ENCODE peak calls at places on chromosome 11, in four cellular contexts. K is NCI-H526 treated with DMSO at 0.1 percent for 48 hours, V is hippocampal formation, F is coronary artery. G is an unnamed sample.

GRCh38 chr11:63875506-63875905 is 36.6 kb downstream of the MARK2 start:
- DNase-seq in F (no peak), K (no peak), V (no peak), G (no peak)

GRCh38 chr11:67649634-67650540 is 643 bp downstream of the ACY3 start:
- DNase-seq in V (no peak), K (peak; percentile 47), F (no peak), G (no peak)

GRCh38 chr11:75703709-75704237 is 13.9 kb upstream of the MOGAT2 start:
- DNase-seq in K (no peak), V (no peak), F (no peak), G (no peak)

GRCh38 chr11:44065161-44065571 is 904 bp upstream of the ACCS start:
- DNase-seq in V (no peak), F (peak; percentile 67), K (no peak), G (peak; percentile 55)

GRCh38 chr11:108803781-108804180 is 138.9 kb downstream of the DDX10 start:
- DNase-seq in F (no peak), V (no peak), K (no peak), G (no peak)

GRCh38 chr11:50169634-50170033 is 137.0 kb downstream of the OR4C45 start:
- DNase-seq in K (no peak), V (no peak), F (no peak), G (no peak)

GRCh38 chr11:118087933-118088332 is 1.2 kb upstream of the SMIM35 start:
- DNase-seq in F (no peak), K (no peak), V (no peak), G (no peak)

GRCh38 chr11:44072757-44073658 is 6.9 kb downstream of the ACCS start:
- DNase-seq in F (no peak), V (no peak), K (no peak), G (no peak)

GRCh38 chr11:96827164-96827563 is 437.4 kb downstream of the JRKL start:
- DNase-seq in F (no peak), V (peak; percentile 4), K (no peak), G (peak; percentile 5)

GRCh38 chr11:47004595-47005033 is 68.1 kb downstream of the CSTPP1 start:
- DNase-seq in K (peak; percentile 34), F (peak; percentile 74), V (peak; percentile 86), G (peak; percentile 9)